ENCODE peak calls at places on chromosomes 6 and 20, in four cellular contexts. D is WTC11, G is K562, W is GM12878. Y is an unnamed sample.

GRCh38 chr6:42259286-42259685 is 41.6 kb upstream of the MRPS10 start:
- DNase-seq in G (no peak), W (no peak), D (no peak), Y (no peak)

GRCh38 chr6:125791151-125791819 is 525 bp downstream of the NCOA7 start:
- DNase-seq in G (peak; percentile 54), W (no peak), D (no peak), Y (peak; percentile 57)

GRCh38 chr6:19836799-19837510 is at the start of gene ID4:
- DNase-seq in D (peak; percentile 97), W (no peak), G (no peak), Y (no peak)

GRCh38 chr6:158648682-158649131 is 1.1 kb upstream of the SYTL3 start:
- DNase-seq in W (peak; percentile 83), G (no peak), D (no peak), Y (no peak)

GRCh38 chr6:163416640-163417253 is 2.2 kb downstream of the QKI start:
- DNase-seq in G (peak; percentile 34), D (no peak), W (no peak), Y (peak; percentile 88)

GRCh38 chr20:38094968-38095689 is 61.6 kb downstream of the RPRD1B start:
- DNase-seq in W (no peak), G (no peak), D (no peak), Y (no peak)

GRCh38 chr6:111592726-111593515 is 12.8 kb downstream of the TRAF3IP2 start:
- DNase-seq in D (no peak), W (no peak), G (no peak), Y (no peak)

GRCh38 chr6:110858562-110859214 is 15.9 kb upstream of the AMD1 start:
- DNase-seq in W (no peak), D (no peak), G (no peak), Y (no peak)

GRCh38 chr6:16436550-16436949 is 198.2 kb downstream of the GMPR start:
- DNase-seq in W (no peak), G (no peak), D (no peak), Y (no peak)

DNA sequence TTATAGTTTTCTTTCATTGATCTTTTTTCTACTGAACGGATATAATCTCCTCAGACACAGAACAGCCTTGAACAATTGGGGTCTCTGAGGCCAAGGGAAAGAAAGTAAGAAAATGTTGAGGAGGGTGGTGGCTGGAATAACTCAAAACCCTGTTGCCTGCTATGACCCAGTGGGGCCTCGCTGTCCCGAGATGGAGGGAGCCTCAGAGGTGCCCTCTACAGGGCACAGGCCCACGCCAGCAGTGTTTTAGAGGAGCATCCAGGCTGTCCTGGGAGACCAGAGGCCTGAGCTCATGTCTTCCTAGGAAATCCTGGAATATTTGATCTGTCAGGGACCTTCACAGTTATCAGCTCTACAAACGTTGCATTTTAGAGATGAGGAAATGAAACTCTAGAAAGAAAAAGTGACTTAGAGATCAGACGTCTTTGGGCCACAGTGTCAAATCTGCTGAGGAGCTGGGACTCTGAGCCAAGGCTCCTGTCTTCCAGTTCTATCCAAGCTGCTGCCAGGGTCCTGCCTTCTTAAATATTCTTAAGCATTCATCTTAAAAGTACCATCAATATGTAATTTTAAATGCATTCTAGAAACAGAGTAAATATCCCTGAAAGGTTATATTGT is 26.3 kb downstream of the ALDH5A1 start:
- DNase-seq in W (no peak), G (peak; percentile 71), D (peak; percentile 70), Y (peak; percentile 62)
- TF ChIP-seq CREM in W (no peak), G (no peak), D (no peak), Y (no peak)

GRCh38 chr20:33948480-33948879 is 45.2 kb upstream of the RALY start:
- DNase-seq in G (no peak), W (no peak), D (no peak), Y (no peak)

GRCh38 chr20:33940701-33941100 is 53.0 kb upstream of the RALY start:
- DNase-seq in W (no peak), D (no peak), G (no peak), Y (no peak)

GRCh38 chr20:33947709-33948295 is 45.9 kb upstream of the RALY start:
- DNase-seq in G (peak; percentile 81), W (peak; percentile 19), D (peak; percentile 76), Y (peak; percentile 83)

GRCh38 chr20:33944914-33945313 is 48.8 kb upstream of the RALY start:
- DNase-seq in W (no peak), D (no peak), G (no peak), Y (peak; percentile 39)

DNA sequence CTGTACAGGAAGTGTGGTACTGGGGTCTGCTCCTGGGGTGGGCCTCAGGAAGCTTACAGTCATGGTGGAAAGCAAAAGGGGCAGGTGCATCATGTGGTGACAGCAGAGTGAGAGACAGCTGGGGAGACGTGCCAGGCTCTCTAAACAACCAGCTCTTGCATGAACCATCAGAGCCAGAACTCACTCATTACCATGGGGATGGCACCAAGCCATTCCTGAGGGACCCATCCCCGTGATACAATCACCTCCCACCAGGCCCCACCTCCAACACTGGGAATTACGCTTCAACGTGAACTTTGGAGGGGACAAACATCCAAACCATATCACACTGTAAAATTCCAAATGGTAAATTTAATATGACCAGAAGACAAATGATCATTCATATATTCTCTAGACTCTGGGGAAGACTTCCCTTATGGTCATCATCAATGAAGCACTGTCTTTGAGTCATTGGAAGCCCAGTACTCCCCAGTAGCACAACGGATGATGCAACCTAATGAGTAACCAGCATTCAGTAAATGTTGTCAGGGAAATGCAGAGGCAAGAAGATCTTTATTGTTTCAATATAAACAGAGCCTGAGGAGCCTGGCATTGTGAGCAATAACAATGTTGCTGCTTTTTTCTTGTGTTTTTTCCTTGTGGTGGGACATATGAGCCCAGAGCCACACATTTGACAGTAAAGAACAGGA is 48.2 kb upstream of the RALY start:
- DNase-seq in G (no peak), D (no peak), W (no peak), Y (peak; percentile 55)
- TF ChIP-seq CREM in G (no peak), D (no peak), W (no peak), Y (no peak)

GRCh38 chr20:53578492-53579222 is 15.0 kb downstream of the ZNF217 start:
- DNase-seq in D (no peak), G (peak; percentile 79), W (peak; percentile 76), Y (peak; percentile 94)
- TF ChIP-seq CREM in D (no peak), G (no peak), W (no peak), Y (no peak)

GRCh38 chr6:30447237-30447636 is 42.1 kb upstream of the HLA-E start:
- DNase-seq in W (no peak), D (peak; percentile 75), G (no peak), Y (peak; percentile 47)
- TF ChIP-seq CREM in W (no peak), D (no peak), G (no peak), Y (no peak)

GRCh38 chr20:19789446-19789845 is 31.4 kb downstream of the RIN2 start:
- DNase-seq in W (no peak), G (no peak), D (no peak), Y (no peak)
- TF ChIP-seq CREM in W (no peak), G (no peak), D (no peak), Y (no peak)

GRCh38 chr6:3360727-3361045 is 96.2 kb downstream of the SLC22A23 start:
- DNase-seq in G (no peak), W (no peak), D (no peak), Y (no peak)

GRCh38 chr6:3363296-3364025 is 93.4 kb downstream of the SLC22A23 start:
- DNase-seq in G (peak; percentile 54), W (no peak), D (no peak), Y (peak; percentile 43)

GRCh38 chr6:3359973-3360726 is 96.7 kb downstream of the SLC22A23 start:
- DNase-seq in W (no peak), D (no peak), G (peak; percentile 47), Y (no peak)

GRCh38 chr6:3359091-3359752 is 97.6 kb downstream of the SLC22A23 start:
- DNase-seq in D (no peak), W (no peak), G (no peak), Y (no peak)

DNA sequence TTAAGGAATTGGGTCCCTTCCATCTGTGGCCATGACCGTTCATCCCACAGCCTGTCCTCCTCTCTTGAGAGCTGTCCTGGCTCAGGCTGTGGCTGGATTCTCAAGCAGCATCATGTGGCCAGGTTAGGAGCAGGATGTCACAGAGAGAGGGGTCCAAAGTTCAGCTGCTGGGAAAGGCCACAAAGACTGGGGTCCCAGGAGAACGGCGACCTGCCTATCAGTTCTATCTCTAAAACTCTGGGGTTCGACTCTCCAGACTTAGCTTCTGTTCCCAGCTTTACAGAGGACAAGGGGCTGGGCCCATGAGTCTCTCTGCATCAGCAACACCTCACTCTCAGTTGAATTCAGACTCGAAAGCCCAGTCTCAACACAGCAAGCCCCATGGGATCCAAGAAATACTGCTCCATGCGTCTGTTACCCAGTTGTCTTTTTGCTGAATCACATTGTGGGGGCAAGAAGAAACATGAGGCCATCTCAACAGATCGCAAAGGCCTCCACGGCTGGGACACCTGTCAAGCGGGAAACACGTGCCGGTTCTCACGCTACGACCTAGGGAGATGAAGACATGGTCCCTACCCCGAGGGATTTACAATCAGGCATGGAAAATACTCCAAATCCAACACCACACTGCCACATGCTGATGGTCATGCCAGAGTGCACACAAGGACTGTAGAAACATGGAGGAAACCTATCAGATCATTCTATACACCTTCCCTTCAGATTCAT is 95.4 kb downstream of the SLC22A23 start:
- DNase-seq in G (no peak), D (no peak), W (no peak), Y (peak; percentile 75)
- TF ChIP-seq CREM in G (no peak), D (no peak), W (no peak), Y (no peak)

DNA sequence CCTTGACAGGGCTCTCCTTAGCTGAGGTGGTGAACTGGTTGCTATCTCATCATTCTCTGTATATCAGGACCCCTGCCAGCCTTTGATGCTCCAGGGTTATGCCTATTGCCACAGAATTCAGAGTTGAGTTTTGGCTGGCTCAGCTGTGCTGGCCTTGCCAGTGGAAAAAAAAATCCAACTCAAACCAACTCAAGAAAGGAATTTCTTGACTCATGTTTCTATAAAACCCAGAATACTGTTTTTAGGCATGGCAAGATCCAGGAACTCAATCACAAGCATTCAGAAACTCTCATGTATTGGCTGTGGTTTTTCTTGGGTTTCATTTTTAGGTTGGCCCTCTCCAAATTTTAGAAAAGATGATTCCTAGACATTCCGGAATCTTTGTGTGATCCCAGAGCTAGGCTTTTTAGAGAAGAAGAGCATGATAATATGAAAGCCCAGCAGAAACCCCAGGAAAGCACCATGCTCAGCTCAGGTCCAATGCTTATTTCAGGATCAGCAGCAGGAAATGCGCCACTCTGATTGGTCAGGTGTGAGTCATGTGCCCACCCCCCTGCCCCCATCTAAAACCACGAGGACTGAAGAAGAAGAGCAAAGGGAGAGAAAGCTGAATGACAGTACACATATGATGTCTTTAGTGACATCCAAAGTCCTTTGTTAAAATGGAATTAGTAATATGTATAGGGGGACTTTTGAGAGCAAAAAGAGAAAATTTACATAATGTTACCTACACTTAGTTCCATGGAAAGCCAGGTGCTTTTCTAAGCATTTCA is 122.9 kb downstream of the RNF144B start:
- DNase-seq in W (no peak), D (no peak), G (peak; percentile 27), Y (no peak)
- TF ChIP-seq CREM in W (no peak), D (no peak), G (no peak), Y (no peak)

GRCh38 chr20:49573900-49574416 is 6.0 kb upstream of the PTGIS start:
- DNase-seq in W (no peak), G (no peak), D (no peak), Y (no peak)
- TF ChIP-seq CREM in W (no peak), G (no peak), D (no peak), Y (no peak)

Y was measured in HepG2.